ENCODE peak calls at places on chromosome 2, in five cellular contexts. O is GM23248, K is NCI-H1092 treated with DMSO at 0.1 percent for 48 hours, Y is NAMALWA, V is G401. H is an unnamed sample.

GRCh38 chr2:227191367-227191766 is 26.9 kb downstream of the COL4A3 start:
- DNase-seq in Y (no peak), K (no peak), O (peak; percentile 4), V (no peak), H (no peak)

GRCh38 chr2:205872716-205873115 is 190.4 kb downstream of the NRP2 start:
- DNase-seq in O (no peak), V (no peak), K (no peak), Y (no peak), H (no peak)

GRCh38 chr2:212797484-212798205 is 259.0 kb upstream of the ERBB4 start:
- DNase-seq in K (no peak), Y (no peak), V (no peak), O (no peak), H (no peak)

GRCh38 chr2:70381821-70382220 is 80.0 kb upstream of the FAM136A start:
- DNase-seq in Y (no peak), K (no peak), V (no peak), O (peak; percentile 89), H (no peak)

GRCh38 chr2:127486247-127486912 is 39.9 kb downstream of the IWS1 start:
- DNase-seq in Y (no peak), O (peak; percentile 59), K (no peak), V (no peak), H (no peak)

GRCh38 chr2:54081574-54081973 is 33.8 kb upstream of the ACYP2 start:
- DNase-seq in K (no peak), O (no peak), V (no peak), Y (no peak), H (no peak)

GRCh38 chr2:159515482-159515881 is 100.9 kb downstream of the BAZ2B start:
- DNase-seq in V (peak; percentile 53), Y (peak; percentile 34), K (no peak), O (peak; percentile 9), H (peak; percentile 44)

GRCh38 chr2:45173513-45173912 is 164.3 kb upstream of the SIX2 start:
- DNase-seq in K (no peak), O (peak; percentile 97), V (no peak), Y (no peak), H (no peak)

GRCh38 chr2:232898592-232899541 is 28.8 kb downstream of the SNORC start:
- DNase-seq in O (peak; percentile 53), K (no peak), Y (no peak), V (no peak), H (no peak)

GRCh38 chr2:64143154-64144056 is 815 bp downstream of the PELI1 start:
- DNase-seq in K (peak; percentile 39), Y (peak; percentile 85), O (peak; percentile 70), V (peak; percentile 57), H (peak; percentile 68)

GRCh38 chr2:173258704-173259103 is 96.0 kb upstream of the CDCA7 start:
- DNase-seq in O (no peak), V (no peak), K (no peak), Y (no peak), H (no peak)

GRCh38 chr2:133821107-133821760 is 253.0 kb upstream of the NCKAP5 start:
- DNase-seq in Y (no peak), O (peak; percentile 75), V (no peak), K (no peak), H (no peak)